ENCODE peak calls at places on chromosomes 6 and 20, in ten cellular contexts. E is stimulated activated CD8-positive, alpha-beta memory T cell treated with anti-CD3 and anti-CD28 coated beads, Interleukin-15, amount 100 ng/mL, for 24 hours; M is substantia nigra; Q is NCI-H460; N is foreskin melanocyte; F is C1 segment of cervical spinal cord; O is D341Med; G is fibroblast of lung; J is HFFc6; B is COR-L47. D is an unnamed sample.

GRCh38 chr20:62684986-62685385 is 23.6 kb upstream of the NTSR1 start:
- DNase-seq in M (no peak), B (no peak), O (no peak), G (no peak), J (no peak), F (no peak), Q (no peak), N (no peak), E (no peak), D (no peak)

GRCh38 chr20:6395695-6396094 is 272.9 kb upstream of the FERMT1 start:
- DNase-seq in Q (no peak), M (no peak), E (no peak), B (peak; percentile 85), F (no peak), G (peak; percentile 25), J (no peak), O (no peak), N (no peak), D (no peak)

GRCh38 chr6:30490031-30490876 is 945 bp downstream of the HLA-E start:
- DNase-seq in J (no peak), O (peak; percentile 54), Q (no peak), B (no peak), N (peak; percentile 42), E (peak; percentile 69), M (peak; percentile 12), G (peak; percentile 58), F (no peak), D (no peak)

GRCh38 chr20:50297498-50298348 is 107.1 kb downstream of the CEBPB start:
- DNase-seq in G (no peak), O (no peak), Q (no peak), F (no peak), J (no peak), E (no peak), M (no peak), N (no peak), B (no peak), D (no peak)

GRCh38 chr6:106446983-106447382 is 86.5 kb downstream of the CRYBG1 start:
- DNase-seq in J (no peak), M (no peak), N (no peak), O (no peak), B (no peak), Q (no peak), G (no peak), F (no peak), E (no peak), D (no peak)

GRCh38 chr20:41029150-41029872 is 689 bp downstream of the TOP1 start:
- DNase-seq in M (no peak), Q (no peak), N (no peak), F (peak; percentile 58), E (no peak), J (no peak), G (no peak), B (no peak), O (peak; percentile 74), D (no peak)

GRCh38 chr6:167119680-167120556 is 3.0 kb upstream of the CCR6 start:
- DNase-seq in O (no peak), J (no peak), N (peak; percentile 20), M (no peak), G (no peak), Q (no peak), E (no peak), F (no peak), B (peak; percentile 7), D (no peak)

GRCh38 chr20:15986690-15987089 is 586.6 kb downstream of the KIF16B start:
- DNase-seq in O (no peak), J (no peak), F (no peak), G (no peak), Q (no peak), N (no peak), B (no peak), M (no peak), E (no peak), D (no peak)

GRCh38 chr6:7042654-7043545 is 64.9 kb upstream of the RREB1 start:
- DNase-seq in E (no peak), J (no peak), N (no peak), F (no peak), Q (no peak), B (no peak), O (no peak), M (no peak), G (no peak), D (no peak)

GRCh38 chr20:4763776-4764525 is 42.2 kb downstream of the PRND start:
- DNase-seq in J (no peak), G (no peak), F (no peak), N (no peak), Q (no peak), O (no peak), E (no peak), B (no peak), M (no peak), D (no peak)

D was measured in H4.